ENCODE peak calls at places on chromosomes 5 and 9, in eight cellular contexts. One of them, this sample, is unnamed.
A peak's percentile ranks its signal among the peaks of the same experiment; 100 is the strongest.

GRCh38 chr5:5335708-5336211 is 86.7 kb upstream of the ICE1 start:
- DNase-seq in DMS79: no peak
- DNase-seq in midbrain: no peak
- DNase-seq in posterior cingulate gyrus: no peak
- DNase-seq in DMS 273 treated with DMSO at 0.1 percent for 48 hours: no peak
- DNase-seq in NCI-H1436: no peak
- DNase-seq in GM20000: no peak
- DNase-seq in activated T-cell treated with anti-CD3 and anti-CD28 coated beads for 24 hours: no peak
- DNase-seq in this sample: peak; percentile 100

GRCh38 chr9:32701321-32702022 is 66.0 kb upstream of the TAF1L start:
- DNase-seq in DMS79: no peak
- DNase-seq in midbrain: no peak
- DNase-seq in posterior cingulate gyrus: no peak
- DNase-seq in DMS 273 treated with DMSO at 0.1 percent for 48 hours: no peak
- DNase-seq in NCI-H1436: no peak
- DNase-seq in GM20000: no peak
- DNase-seq in activated T-cell treated with anti-CD3 and anti-CD28 coated beads for 24 hours: no peak
- DNase-seq in this sample: peak; percentile 39

GRCh38 chr5:173645897-173646574 is 29.6 kb upstream of the BOD1 start:
- DNase-seq in DMS79: no peak
- DNase-seq in midbrain: no peak
- DNase-seq in posterior cingulate gyrus: no peak
- DNase-seq in DMS 273 treated with DMSO at 0.1 percent for 48 hours: no peak
- DNase-seq in NCI-H1436: no peak
- DNase-seq in GM20000: no peak
- DNase-seq in activated T-cell treated with anti-CD3 and anti-CD28 coated beads for 24 hours: no peak
- DNase-seq in this sample: no peak

GRCh38 chr5:87388129-87388528 is 24.6 kb downstream of the CCNH start:
- DNase-seq in DMS79: no peak
- DNase-seq in midbrain: no peak
- DNase-seq in posterior cingulate gyrus: no peak
- DNase-seq in DMS 273 treated with DMSO at 0.1 percent for 48 hours: no peak
- DNase-seq in NCI-H1436: no peak
- DNase-seq in GM20000: no peak
- DNase-seq in activated T-cell treated with anti-CD3 and anti-CD28 coated beads for 24 hours: no peak
- DNase-seq in this sample: no peak

GRCh38 chr5:116423091-116423490 is 151.5 kb downstream of the SEMA6A start:
- DNase-seq in DMS79: no peak
- DNase-seq in midbrain: no peak
- DNase-seq in posterior cingulate gyrus: no peak
- DNase-seq in DMS 273 treated with DMSO at 0.1 percent for 48 hours: no peak
- DNase-seq in NCI-H1436: no peak
- DNase-seq in GM20000: no peak
- DNase-seq in activated T-cell treated with anti-CD3 and anti-CD28 coated beads for 24 hours: no peak
- DNase-seq in this sample: no peak

GRCh38 chr9:93230601-93231000 is 46.7 kb downstream of the WNK2 start:
- DNase-seq in DMS79: no peak
- DNase-seq in midbrain: no peak
- DNase-seq in posterior cingulate gyrus: no peak
- DNase-seq in DMS 273 treated with DMSO at 0.1 percent for 48 hours: no peak
- DNase-seq in NCI-H1436: no peak
- DNase-seq in GM20000: no peak
- DNase-seq in activated T-cell treated with anti-CD3 and anti-CD28 coated beads for 24 hours: no peak
- DNase-seq in this sample: no peak

GRCh38 chr5:14739538-14739937 is 75.0 kb downstream of the OTULIN start:
- DNase-seq in DMS79: no peak
- DNase-seq in midbrain: no peak
- DNase-seq in posterior cingulate gyrus: no peak
- DNase-seq in DMS 273 treated with DMSO at 0.1 percent for 48 hours: no peak
- DNase-seq in NCI-H1436: no peak
- DNase-seq in GM20000: no peak
- DNase-seq in activated T-cell treated with anti-CD3 and anti-CD28 coated beads for 24 hours: no peak
- DNase-seq in this sample: peak; percentile 22

GRCh38 chr9:126291925-126292324 is 34.7 kb upstream of the MVB12B start:
- DNase-seq in DMS79: no peak
- DNase-seq in midbrain: no peak
- DNase-seq in posterior cingulate gyrus: no peak
- DNase-seq in DMS 273 treated with DMSO at 0.1 percent for 48 hours: no peak
- DNase-seq in NCI-H1436: no peak
- DNase-seq in GM20000: no peak
- DNase-seq in activated T-cell treated with anti-CD3 and anti-CD28 coated beads for 24 hours: no peak
- DNase-seq in this sample: no peak

GRCh38 chr5:164306662-164307061 is 801.2 kb downstream of the MAT2B start:
- DNase-seq in DMS79: no peak
- DNase-seq in midbrain: no peak
- DNase-seq in posterior cingulate gyrus: no peak
- DNase-seq in DMS 273 treated with DMSO at 0.1 percent for 48 hours: no peak
- DNase-seq in NCI-H1436: no peak
- DNase-seq in GM20000: no peak
- DNase-seq in activated T-cell treated with anti-CD3 and anti-CD28 coated beads for 24 hours: no peak
- DNase-seq in this sample: no peak

GRCh38 chr5:125148076-125148475 is 401.6 kb upstream of the ZNF608 start:
- DNase-seq in DMS79: no peak
- DNase-seq in midbrain: no peak
- DNase-seq in posterior cingulate gyrus: no peak
- DNase-seq in DMS 273 treated with DMSO at 0.1 percent for 48 hours: no peak
- DNase-seq in NCI-H1436: no peak
- DNase-seq in GM20000: no peak
- DNase-seq in activated T-cell treated with anti-CD3 and anti-CD28 coated beads for 24 hours: no peak
- DNase-seq in this sample: no peak

GRCh38 chr5:167049043-167049663 is 1242.3 kb upstream of the WWC1 start:
- DNase-seq in DMS79: no peak
- DNase-seq in midbrain: peak; percentile 52
- DNase-seq in posterior cingulate gyrus: no peak
- DNase-seq in DMS 273 treated with DMSO at 0.1 percent for 48 hours: no peak
- DNase-seq in NCI-H1436: no peak
- DNase-seq in GM20000: peak; percentile 10
- DNase-seq in activated T-cell treated with anti-CD3 and anti-CD28 coated beads for 24 hours: no peak
- DNase-seq in this sample: peak; percentile 15

GRCh38 chr9:26744362-26744965 is 148.1 kb downstream of the CAAP1 start:
- DNase-seq in DMS79: no peak
- DNase-seq in midbrain: peak; percentile 30
- DNase-seq in posterior cingulate gyrus: no peak
- DNase-seq in DMS 273 treated with DMSO at 0.1 percent for 48 hours: peak; percentile 8
- DNase-seq in NCI-H1436: no peak
- DNase-seq in GM20000: peak; percentile 8
- DNase-seq in activated T-cell treated with anti-CD3 and anti-CD28 coated beads for 24 hours: no peak
- DNase-seq in this sample: peak; percentile 7

GRCh38 chr5:10914741-10915480 is 153.9 kb upstream of the DAP start:
- DNase-seq in DMS79: no peak
- DNase-seq in midbrain: no peak
- DNase-seq in posterior cingulate gyrus: no peak
- DNase-seq in DMS 273 treated with DMSO at 0.1 percent for 48 hours: no peak
- DNase-seq in NCI-H1436: no peak
- DNase-seq in GM20000: no peak
- DNase-seq in activated T-cell treated with anti-CD3 and anti-CD28 coated beads for 24 hours: no peak
- DNase-seq in this sample: peak; percentile 21

GRCh38 chr9:131709741-131710499 is 30.0 kb downstream of the RAPGEF1 start:
- DNase-seq in DMS79: no peak
- DNase-seq in midbrain: no peak
- DNase-seq in posterior cingulate gyrus: no peak
- DNase-seq in DMS 273 treated with DMSO at 0.1 percent for 48 hours: no peak
- DNase-seq in NCI-H1436: no peak
- DNase-seq in GM20000: peak; percentile 69
- DNase-seq in activated T-cell treated with anti-CD3 and anti-CD28 coated beads for 24 hours: no peak
- DNase-seq in this sample: peak; percentile 6

GRCh38 chr9:86788456-86788855 is 158.8 kb downstream of the GAS1 start:
- DNase-seq in DMS79: no peak
- DNase-seq in midbrain: no peak
- DNase-seq in posterior cingulate gyrus: no peak
- DNase-seq in DMS 273 treated with DMSO at 0.1 percent for 48 hours: no peak
- DNase-seq in NCI-H1436: no peak
- DNase-seq in GM20000: no peak
- DNase-seq in activated T-cell treated with anti-CD3 and anti-CD28 coated beads for 24 hours: no peak
- DNase-seq in this sample: no peak

GRCh38 chr5:147223951-147224791 is 10.7 kb upstream of the STK32A start:
- DNase-seq in DMS79: peak; percentile 5
- DNase-seq in midbrain: peak; percentile 59
- DNase-seq in posterior cingulate gyrus: no peak
- DNase-seq in DMS 273 treated with DMSO at 0.1 percent for 48 hours: no peak
- DNase-seq in NCI-H1436: peak; percentile 50
- DNase-seq in GM20000: peak; percentile 34
- DNase-seq in activated T-cell treated with anti-CD3 and anti-CD28 coated beads for 24 hours: no peak
- DNase-seq in this sample: no peak

GRCh38 chr5:14487101-14487895 is 94.3 kb upstream of the OTULINL start:
- DNase-seq in DMS79: no peak
- DNase-seq in midbrain: no peak
- DNase-seq in posterior cingulate gyrus: no peak
- DNase-seq in DMS 273 treated with DMSO at 0.1 percent for 48 hours: no peak
- DNase-seq in NCI-H1436: no peak
- DNase-seq in GM20000: peak; percentile 48
- DNase-seq in activated T-cell treated with anti-CD3 and anti-CD28 coated beads for 24 hours: no peak
- DNase-seq in this sample: no peak

GRCh38 chr5:135458921-135459331 is 6.8 kb upstream of the TIFAB start:
- DNase-seq in DMS79: no peak
- DNase-seq in midbrain: no peak
- DNase-seq in posterior cingulate gyrus: peak; percentile 70
- DNase-seq in DMS 273 treated with DMSO at 0.1 percent for 48 hours: no peak
- DNase-seq in NCI-H1436: no peak
- DNase-seq in GM20000: no peak
- DNase-seq in activated T-cell treated with anti-CD3 and anti-CD28 coated beads for 24 hours: no peak
- DNase-seq in this sample: no peak

GRCh38 chr5:149005077-149005892 is 57.6 kb downstream of the SH3TC2 start:
- DNase-seq in DMS79: no peak
- DNase-seq in midbrain: no peak
- DNase-seq in posterior cingulate gyrus: no peak
- DNase-seq in DMS 273 treated with DMSO at 0.1 percent for 48 hours: no peak
- DNase-seq in NCI-H1436: no peak
- DNase-seq in GM20000: no peak
- DNase-seq in activated T-cell treated with anti-CD3 and anti-CD28 coated beads for 24 hours: no peak
- DNase-seq in this sample: peak; percentile 12

GRCh38 chr5:168676499-168676898 is 97.3 kb upstream of the PANK3 start:
- DNase-seq in DMS79: no peak
- DNase-seq in midbrain: no peak
- DNase-seq in posterior cingulate gyrus: no peak
- DNase-seq in DMS 273 treated with DMSO at 0.1 percent for 48 hours: no peak
- DNase-seq in NCI-H1436: no peak
- DNase-seq in GM20000: no peak
- DNase-seq in activated T-cell treated with anti-CD3 and anti-CD28 coated beads for 24 hours: no peak
- DNase-seq in this sample: no peak

GRCh38 chr5:114185274-114185673 is 176.6 kb upstream of the KCNN2 start:
- DNase-seq in DMS79: no peak
- DNase-seq in midbrain: no peak
- DNase-seq in posterior cingulate gyrus: no peak
- DNase-seq in DMS 273 treated with DMSO at 0.1 percent for 48 hours: no peak
- DNase-seq in NCI-H1436: no peak
- DNase-seq in GM20000: no peak
- DNase-seq in activated T-cell treated with anti-CD3 and anti-CD28 coated beads for 24 hours: no peak
- DNase-seq in this sample: no peak

GRCh38 chr5:176812269-176813259 is 2.2 kb downstream of the UNC5A start:
- DNase-seq in DMS79: no peak
- DNase-seq in midbrain: no peak
- DNase-seq in posterior cingulate gyrus: peak; percentile 89
- DNase-seq in DMS 273 treated with DMSO at 0.1 percent for 48 hours: no peak
- DNase-seq in NCI-H1436: no peak
- DNase-seq in GM20000: peak; percentile 74
- DNase-seq in activated T-cell treated with anti-CD3 and anti-CD28 coated beads for 24 hours: no peak
- DNase-seq in this sample: no peak

GRCh38 chr9:16824545-16825041 is 45.9 kb downstream of the BNC2 start:
- DNase-seq in DMS79: no peak
- DNase-seq in midbrain: no peak
- DNase-seq in posterior cingulate gyrus: no peak
- DNase-seq in DMS 273 treated with DMSO at 0.1 percent for 48 hours: peak; percentile 24
- DNase-seq in NCI-H1436: peak; percentile 36
- DNase-seq in GM20000: no peak
- DNase-seq in activated T-cell treated with anti-CD3 and anti-CD28 coated beads for 24 hours: no peak
- DNase-seq in this sample: peak; percentile 8

GRCh38 chr5:80083115-80083890 is 48.2 kb downstream of the THBS4 start:
- DNase-seq in DMS79: peak; percentile 49
- DNase-seq in midbrain: peak; percentile 64
- DNase-seq in posterior cingulate gyrus: no peak
- DNase-seq in DMS 273 treated with DMSO at 0.1 percent for 48 hours: peak; percentile 83
- DNase-seq in NCI-H1436: peak; percentile 77
- DNase-seq in GM20000: peak; percentile 79
- DNase-seq in activated T-cell treated with anti-CD3 and anti-CD28 coated beads for 24 hours: peak; percentile 7
- DNase-seq in this sample: peak; percentile 36

GRCh38 chr9:136762915-136763648 is 1.2 kb downstream of the LCN15 start:
- DNase-seq in DMS79: no peak
- DNase-seq in midbrain: no peak
- DNase-seq in posterior cingulate gyrus: peak; percentile 64
- DNase-seq in DMS 273 treated with DMSO at 0.1 percent for 48 hours: no peak
- DNase-seq in NCI-H1436: peak; percentile 60
- DNase-seq in GM20000: peak; percentile 81
- DNase-seq in activated T-cell treated with anti-CD3 and anti-CD28 coated beads for 24 hours: peak; percentile 46
- DNase-seq in this sample: no peak

GRCh38 chr9:98930792-98931191 is 12.9 kb upstream of the COL15A1 start:
- DNase-seq in DMS79: no peak
- DNase-seq in midbrain: no peak
- DNase-seq in posterior cingulate gyrus: no peak
- DNase-seq in DMS 273 treated with DMSO at 0.1 percent for 48 hours: no peak
- DNase-seq in NCI-H1436: no peak
- DNase-seq in GM20000: no peak
- DNase-seq in activated T-cell treated with anti-CD3 and anti-CD28 coated beads for 24 hours: no peak
- DNase-seq in this sample: no peak

GRCh38 chr9:90012825-90013425 is 408.1 kb downstream of the GADD45G start:
- DNase-seq in DMS79: no peak
- DNase-seq in midbrain: no peak
- DNase-seq in posterior cingulate gyrus: no peak
- DNase-seq in DMS 273 treated with DMSO at 0.1 percent for 48 hours: no peak
- DNase-seq in NCI-H1436: no peak
- DNase-seq in GM20000: no peak
- DNase-seq in activated T-cell treated with anti-CD3 and anti-CD28 coated beads for 24 hours: no peak
- DNase-seq in this sample: no peak

GRCh38 chr5:172911976-172912375 is 47.2 kb upstream of the RPL26L1 start:
- DNase-seq in DMS79: no peak
- DNase-seq in midbrain: no peak
- DNase-seq in posterior cingulate gyrus: no peak
- DNase-seq in DMS 273 treated with DMSO at 0.1 percent for 48 hours: no peak
- DNase-seq in NCI-H1436: no peak
- DNase-seq in GM20000: no peak
- DNase-seq in activated T-cell treated with anti-CD3 and anti-CD28 coated beads for 24 hours: no peak
- DNase-seq in this sample: no peak

This sample was measured in RCC 7860.